ENCODE peak calls at places on chromosomes 7 and 10, in five cellular contexts. One of them, this sample, is unnamed.

GRCh38 chr10:100089241-100089640 is 7.6 kb upstream of the CPN1 start:
- DNase-seq in mesendoderm: no peak
- DNase-seq in IMR-90: no peak
- DNase-seq in H1: no peak
- DNase-seq in mesenchymal stem cell: no peak
- DNase-seq in this sample: no peak

GRCh38 chr10:21527634-21528451 is 2.4 kb upstream of the SKIDA1 start:
- DNase-seq in mesendoderm: no peak
- DNase-seq in IMR-90: peak; percentile 57
- DNase-seq in H1: no peak
- DNase-seq in mesenchymal stem cell: peak; percentile 77
- DNase-seq in this sample: no peak

GRCh38 chr7:2444476-2444875 is 31.7 kb downstream of the GRIFIN start:
- DNase-seq in mesendoderm: no peak
- DNase-seq in IMR-90: peak; percentile 84
- DNase-seq in H1: no peak
- DNase-seq in mesenchymal stem cell: peak; percentile 71
- DNase-seq in this sample: no peak

GRCh38 chr10:132410056-132410778 is 13.2 kb downstream of the PWWP2B start:
- DNase-seq in mesendoderm: no peak
- DNase-seq in IMR-90: no peak
- DNase-seq in H1: no peak
- DNase-seq in mesenchymal stem cell: no peak
- DNase-seq in this sample: no peak

GRCh38 chr10:100482181-100482833 is 19.5 kb downstream of the WNT8B start:
- DNase-seq in mesendoderm: peak; percentile 81
- DNase-seq in IMR-90: peak; percentile 74
- DNase-seq in H1: no peak
- DNase-seq in mesenchymal stem cell: peak; percentile 70
- DNase-seq in this sample: peak; percentile 72

GRCh38 chr7:133650487-133651292 is 397.8 kb downstream of the EXOC4 start:
- DNase-seq in mesendoderm: no peak
- DNase-seq in IMR-90: no peak
- DNase-seq in H1: no peak
- DNase-seq in mesenchymal stem cell: no peak
- DNase-seq in this sample: no peak

GRCh38 chr10:10499839-10500238 is 517.8 kb upstream of the CELF2 start:
- DNase-seq in mesendoderm: no peak
- DNase-seq in IMR-90: peak; percentile 79
- DNase-seq in H1: no peak
- DNase-seq in mesenchymal stem cell: peak; percentile 84
- DNase-seq in this sample: no peak

GRCh38 chr10:97140887-97141745 is 44.6 kb downstream of the SLIT1 start:
- DNase-seq in mesendoderm: peak; percentile 59
- DNase-seq in IMR-90: no peak
- DNase-seq in H1: no peak
- DNase-seq in mesenchymal stem cell: no peak
- DNase-seq in this sample: no peak

GRCh38 chr7:74012842-74013249 is 15.1 kb upstream of the ELN start:
- DNase-seq in mesendoderm: peak; percentile 44
- DNase-seq in IMR-90: peak; percentile 29
- DNase-seq in H1: no peak
- DNase-seq in mesenchymal stem cell: peak; percentile 29
- DNase-seq in this sample: no peak

GRCh38 chr10:90674927-90675326 is 182.9 kb downstream of the HTR7 start:
- DNase-seq in mesendoderm: peak; percentile 3
- DNase-seq in IMR-90: peak; percentile 86
- DNase-seq in H1: no peak
- DNase-seq in mesenchymal stem cell: peak; percentile 86
- DNase-seq in this sample: no peak

GRCh38 chr7:28409716-28410627 is 2.3 kb upstream of the CREB5 start:
- DNase-seq in mesendoderm: peak; percentile 73
- DNase-seq in IMR-90: peak; percentile 32
- DNase-seq in H1: no peak
- DNase-seq in mesenchymal stem cell: peak; percentile 54
- DNase-seq in this sample: peak; percentile 45

GRCh38 chr10:30462513-30462912 is 28.5 kb downstream of the MAP3K8 start:
- DNase-seq in mesendoderm: no peak
- DNase-seq in IMR-90: no peak
- DNase-seq in H1: no peak
- DNase-seq in mesenchymal stem cell: no peak
- DNase-seq in this sample: no peak

GRCh38 chr7:99440195-99440594 is 1.5 kb downstream of the CPSF4 start:
- DNase-seq in mesendoderm: peak; percentile 53
- DNase-seq in IMR-90: peak; percentile 18
- DNase-seq in H1: no peak
- DNase-seq in mesenchymal stem cell: peak; percentile 18
- DNase-seq in this sample: no peak

GRCh38 chr7:27647052-27647451 is 15.6 kb downstream of the HIBADH start:
- DNase-seq in mesendoderm: no peak
- DNase-seq in IMR-90: peak; percentile 82
- DNase-seq in H1: no peak
- DNase-seq in mesenchymal stem cell: peak; percentile 80
- DNase-seq in this sample: no peak

GRCh38 chr10:3471497-3471896 is 298.9 kb upstream of the PITRM1 start:
- DNase-seq in mesendoderm: no peak
- DNase-seq in IMR-90: no peak
- DNase-seq in H1: no peak
- DNase-seq in mesenchymal stem cell: no peak
- DNase-seq in this sample: no peak

GRCh38 chr7:132240262-132240661 is 336.0 kb downstream of the PLXNA4 start:
- DNase-seq in mesendoderm: no peak
- DNase-seq in IMR-90: no peak
- DNase-seq in H1: no peak
- DNase-seq in mesenchymal stem cell: no peak
- DNase-seq in this sample: no peak

GRCh38 chr7:114081606-114082425 is 163.0 kb upstream of the PPP1R3A start:
- DNase-seq in mesendoderm: peak; percentile 69
- DNase-seq in IMR-90: peak; percentile 70
- DNase-seq in H1: no peak
- DNase-seq in mesenchymal stem cell: peak; percentile 54
- DNase-seq in this sample: peak; percentile 39

GRCh38 chr7:50197547-50197946 is 104.5 kb upstream of the ZPBP start:
- DNase-seq in mesendoderm: peak; percentile 88
- DNase-seq in IMR-90: no peak
- DNase-seq in H1: peak; percentile 59
- DNase-seq in mesenchymal stem cell: no peak
- DNase-seq in this sample: no peak

GRCh38 chr7:21454182-21454581 is 26.3 kb downstream of the SP4 start:
- DNase-seq in mesendoderm: peak; percentile 28
- DNase-seq in IMR-90: no peak
- DNase-seq in H1: no peak
- DNase-seq in mesenchymal stem cell: no peak
- DNase-seq in this sample: no peak

GRCh38 chr7:1253591-1254207 is 21.0 kb downstream of the UNCX start:
- DNase-seq in mesendoderm: no peak
- DNase-seq in IMR-90: no peak
- DNase-seq in H1: no peak
- DNase-seq in mesenchymal stem cell: no peak
- DNase-seq in this sample: no peak

GRCh38 chr7:47326220-47326619 is 255.7 kb downstream of the TNS3 start:
- DNase-seq in mesendoderm: peak; percentile 73
- DNase-seq in IMR-90: peak; percentile 90
- DNase-seq in H1: no peak
- DNase-seq in mesenchymal stem cell: peak; percentile 88
- DNase-seq in this sample: no peak

GRCh38 chr7:51261117-51261835 is 55.3 kb downstream of the COBL start:
- DNase-seq in mesendoderm: no peak
- DNase-seq in IMR-90: no peak
- DNase-seq in H1: no peak
- DNase-seq in mesenchymal stem cell: no peak
- DNase-seq in this sample: no peak

GRCh38 chr7:2657208-2657607 is 25.4 kb downstream of the TTYH3 start:
- DNase-seq in mesendoderm: no peak
- DNase-seq in IMR-90: no peak
- DNase-seq in H1: no peak
- DNase-seq in mesenchymal stem cell: no peak
- DNase-seq in this sample: no peak

GRCh38 chr7:102196028-102196427 is 90.6 kb upstream of the SH2B2 start:
- DNase-seq in mesendoderm: no peak
- DNase-seq in IMR-90: no peak
- DNase-seq in H1: no peak
- DNase-seq in mesenchymal stem cell: no peak
- DNase-seq in this sample: no peak

GRCh38 chr10:14554091-14554842 is 220.4 kb downstream of the FAM107B start:
- DNase-seq in mesendoderm: peak; percentile 80
- DNase-seq in IMR-90: no peak
- DNase-seq in H1: no peak
- DNase-seq in mesenchymal stem cell: no peak
- DNase-seq in this sample: no peak

GRCh38 chr10:7826971-7827370 is 8.7 kb downstream of the TAF3 start:
- DNase-seq in mesendoderm: peak; percentile 80
- DNase-seq in IMR-90: peak; percentile 74
- DNase-seq in H1: no peak
- DNase-seq in mesenchymal stem cell: peak; percentile 81
- DNase-seq in this sample: no peak

GRCh38 chr10:85679061-85679460 is 687.5 kb downstream of the GRID1 start:
- DNase-seq in mesendoderm: no peak
- DNase-seq in IMR-90: no peak
- DNase-seq in H1: no peak
- DNase-seq in mesenchymal stem cell: no peak
- DNase-seq in this sample: no peak

DNA sequence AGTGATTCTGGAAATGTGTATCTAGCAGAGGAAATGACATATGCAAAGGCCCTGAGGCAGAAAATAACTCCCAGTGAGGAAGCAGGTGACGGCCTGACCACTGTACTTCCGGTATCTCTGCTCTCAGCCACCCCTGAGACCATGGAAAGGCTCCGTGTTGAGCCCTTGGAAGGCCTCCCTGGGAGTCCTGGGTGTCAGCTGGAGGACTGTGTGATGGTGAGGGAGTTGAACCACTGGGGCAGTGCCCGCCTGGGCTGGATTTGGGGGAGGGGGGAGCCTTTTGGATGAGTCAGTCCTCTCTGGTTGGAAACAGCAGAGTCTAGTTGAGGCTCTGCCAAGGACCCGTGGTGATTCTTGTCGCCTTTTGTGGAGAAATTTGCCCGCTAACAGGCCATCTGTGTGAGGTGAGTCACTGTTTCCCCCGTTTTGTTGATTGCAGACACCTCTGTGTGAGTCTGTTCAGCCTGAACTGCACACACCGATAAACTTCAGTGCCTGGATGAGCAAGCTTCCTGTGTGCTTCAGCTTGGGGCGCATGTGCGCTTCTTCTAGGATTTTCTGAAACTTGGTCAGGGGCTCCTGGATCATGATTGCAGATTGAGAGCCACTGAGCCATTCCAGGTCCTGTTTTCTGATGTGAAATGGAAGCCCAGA is 98.6 kb downstream of the GRK5 start:
- DNase-seq in mesendoderm: peak; percentile 53
- DNase-seq in IMR-90: peak; percentile 99
- DNase-seq in H1: no peak
- DNase-seq in mesenchymal stem cell: peak; percentile 99
- DNase-seq in this sample: no peak
- H3K4me3 ChIP-seq in mesendoderm: no peak overlapping the region
- H3K4me3 ChIP-seq in IMR-90: no peak overlapping the region
- H3K4me3 ChIP-seq in H1: no peak overlapping the region
- H3K4me3 ChIP-seq in mesenchymal stem cell: no peak overlapping the region
- H3K4me3 ChIP-seq in this sample: no peak overlapping the region

GRCh38 chr7:122676466-122676865 is 22.5 kb downstream of the RNF133 start:
- DNase-seq in mesendoderm: no peak
- DNase-seq in IMR-90: no peak
- DNase-seq in H1: no peak
- DNase-seq in mesenchymal stem cell: no peak
- DNase-seq in this sample: no peak

GRCh38 chr7:122674502-122674901 is 24.4 kb downstream of the RNF133 start:
- DNase-seq in mesendoderm: no peak
- DNase-seq in IMR-90: no peak
- DNase-seq in H1: no peak
- DNase-seq in mesenchymal stem cell: no peak
- DNase-seq in this sample: no peak

GRCh38 chr7:122675621-122676020 is 23.3 kb downstream of the RNF133 start:
- DNase-seq in mesendoderm: no peak
- DNase-seq in IMR-90: no peak
- DNase-seq in H1: no peak
- DNase-seq in mesenchymal stem cell: no peak
- DNase-seq in this sample: no peak

GRCh38 chr7:122675011-122675410 is 23.9 kb downstream of the RNF133 start:
- DNase-seq in mesendoderm: no peak
- DNase-seq in IMR-90: no peak
- DNase-seq in H1: no peak
- DNase-seq in mesenchymal stem cell: no peak
- DNase-seq in this sample: no peak

DNA sequence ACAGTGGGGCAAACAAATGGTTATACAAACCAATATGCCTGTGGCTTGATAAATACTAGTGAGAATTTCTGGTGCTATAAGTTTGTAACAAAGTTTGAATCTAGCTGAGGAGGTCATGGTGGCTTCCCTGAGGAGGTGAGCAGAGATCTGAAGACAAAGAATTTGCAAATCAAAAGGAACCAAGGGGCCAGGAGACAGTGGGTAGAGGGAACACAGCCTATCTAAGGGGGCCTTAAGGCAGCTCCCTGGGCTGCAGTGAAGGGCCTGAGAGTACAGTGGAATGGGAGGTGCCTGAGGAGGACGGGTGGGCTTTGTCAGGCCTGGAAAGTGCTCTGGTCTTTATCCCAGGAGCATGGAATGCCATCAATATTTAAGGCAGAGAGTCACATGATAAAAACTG is 21.8 kb downstream of the RNF133 start:
- DNase-seq in mesendoderm: no peak
- DNase-seq in IMR-90: no peak
- DNase-seq in H1: no peak
- DNase-seq in mesenchymal stem cell: no peak
- DNase-seq in this sample: no peak
- H2BK15ac ChIP-seq in mesendoderm: no peak overlapping the region
- H2BK15ac ChIP-seq in IMR-90: no peak overlapping the region
- H2BK15ac ChIP-seq in H1: no peak overlapping the region
- H2BK15ac ChIP-seq in mesenchymal stem cell: no peak overlapping the region
- H2BK15ac ChIP-seq in this sample: no peak overlapping the region

GRCh38 chr10:72220637-72221036 is 4.6 kb upstream of the ASCC1 start:
- DNase-seq in mesendoderm: no peak
- DNase-seq in IMR-90: no peak
- DNase-seq in H1: no peak
- DNase-seq in mesenchymal stem cell: no peak
- DNase-seq in this sample: no peak

GRCh38 chr10:72218329-72218728 is 2.3 kb upstream of the ASCC1 start:
- DNase-seq in mesendoderm: no peak
- DNase-seq in IMR-90: no peak
- DNase-seq in H1: no peak
- DNase-seq in mesenchymal stem cell: no peak
- DNase-seq in this sample: no peak

GRCh38 chr10:72221278-72221677 is 5.2 kb upstream of the ASCC1 start:
- DNase-seq in mesendoderm: no peak
- DNase-seq in IMR-90: no peak
- DNase-seq in H1: no peak
- DNase-seq in mesenchymal stem cell: no peak
- DNase-seq in this sample: no peak

GRCh38 chr10:72218756-72219155 is 2.7 kb upstream of the ASCC1 start:
- DNase-seq in mesendoderm: no peak
- DNase-seq in IMR-90: no peak
- DNase-seq in H1: no peak
- DNase-seq in mesenchymal stem cell: no peak
- DNase-seq in this sample: no peak

GRCh38 chr10:72219229-72219814 is 3.2 kb upstream of the ASCC1 start:
- DNase-seq in mesendoderm: no peak
- DNase-seq in IMR-90: no peak
- DNase-seq in H1: no peak
- DNase-seq in mesenchymal stem cell: no peak
- DNase-seq in this sample: no peak
- H3K4me3 ChIP-seq in mesendoderm: no peak overlapping the region
- H3K4me3 ChIP-seq in IMR-90: no peak overlapping the region
- H3K4me3 ChIP-seq in H1: no peak overlapping the region
- H3K4me3 ChIP-seq in mesenchymal stem cell: no peak overlapping the region
- H3K4me3 ChIP-seq in this sample: no peak overlapping the region

GRCh38 chr10:72215611-72216549 is at the start of the genes ANAPC16 and ASCC1:
- DNase-seq in mesendoderm: peak; percentile 96
- DNase-seq in IMR-90: peak; percentile 89
- DNase-seq in H1: peak; percentile 75
- DNase-seq in mesenchymal stem cell: peak; percentile 95
- DNase-seq in this sample: peak; percentile 93
- H2BK15ac ChIP-seq in mesendoderm: no peak within 1 kb of the TSS
- H2BK15ac ChIP-seq in IMR-90: peak within 1 kb of the TSS; percentile 48
- H2BK15ac ChIP-seq in H1: no peak within 1 kb of the TSS
- H2BK15ac ChIP-seq in mesenchymal stem cell: peak within 1 kb of the TSS; percentile 89
- H2BK15ac ChIP-seq in this sample: no peak within 1 kb of the TSS